ENCODE peak calls at places on chromosome 9, in five cellular contexts. One of them, this sample, is unnamed.

GRCh38 chr9:34400686-34401602 is 24.2 kb upstream of the MYORG start:
- DNase-seq in AG04450: no peak
- DNase-seq in NCI-H460: no peak
- DNase-seq in T follicular helper cell: no peak
- DNase-seq in stimulated activated CD8-positive, alpha-beta memory T cell treated with anti-CD3 and anti-CD28 coated beads, Interleukin-4, amount 100 ng/mL, for 24 hours: no peak
- DNase-seq in this sample: no peak

GRCh38 chr9:102514541-102514940 is 480.6 kb upstream of the CYLC2 start:
- DNase-seq in T follicular helper cell: no peak
- DNase-seq in stimulated activated CD8-positive, alpha-beta memory T cell treated with anti-CD3 and anti-CD28 coated beads, Interleukin-4, amount 100 ng/mL, for 24 hours: no peak
- DNase-seq in AG04450: no peak
- DNase-seq in NCI-H460: no peak
- DNase-seq in this sample: no peak

GRCh38 chr9:87334366-87334765 is 163.3 kb upstream of the DAPK1 start:
- DNase-seq in stimulated activated CD8-positive, alpha-beta memory T cell treated with anti-CD3 and anti-CD28 coated beads, Interleukin-4, amount 100 ng/mL, for 24 hours: no peak
- DNase-seq in NCI-H460: no peak
- DNase-seq in T follicular helper cell: no peak
- DNase-seq in AG04450: no peak
- DNase-seq in this sample: no peak

GRCh38 chr9:13513262-13513661 is 233.8 kb upstream of the MPDZ start:
- DNase-seq in AG04450: no peak
- DNase-seq in NCI-H460: no peak
- DNase-seq in stimulated activated CD8-positive, alpha-beta memory T cell treated with anti-CD3 and anti-CD28 coated beads, Interleukin-4, amount 100 ng/mL, for 24 hours: no peak
- DNase-seq in T follicular helper cell: no peak
- DNase-seq in this sample: no peak

GRCh38 chr9:969693-970309 is 6.7 kb upstream of the DMRT3 start:
- DNase-seq in AG04450: no peak
- DNase-seq in T follicular helper cell: no peak
- DNase-seq in NCI-H460: no peak
- DNase-seq in stimulated activated CD8-positive, alpha-beta memory T cell treated with anti-CD3 and anti-CD28 coated beads, Interleukin-4, amount 100 ng/mL, for 24 hours: no peak
- DNase-seq in this sample: no peak

GRCh38 chr9:137314561-137315560 is 12.8 kb upstream of the NRARP start:
- DNase-seq in NCI-H460: no peak
- DNase-seq in AG04450: no peak
- DNase-seq in T follicular helper cell: no peak
- DNase-seq in stimulated activated CD8-positive, alpha-beta memory T cell treated with anti-CD3 and anti-CD28 coated beads, Interleukin-4, amount 100 ng/mL, for 24 hours: no peak
- DNase-seq in this sample: peak; percentile 28

GRCh38 chr9:121440265-121440664 is 59.4 kb downstream of the GGTA1 start:
- DNase-seq in NCI-H460: peak; percentile 25
- DNase-seq in T follicular helper cell: no peak
- DNase-seq in stimulated activated CD8-positive, alpha-beta memory T cell treated with anti-CD3 and anti-CD28 coated beads, Interleukin-4, amount 100 ng/mL, for 24 hours: no peak
- DNase-seq in AG04450: no peak
- DNase-seq in this sample: no peak

GRCh38 chr9:90878562-90878961 is 76.9 kb downstream of the SYK start:
- DNase-seq in AG04450: no peak
- DNase-seq in NCI-H460: no peak
- DNase-seq in T follicular helper cell: no peak
- DNase-seq in stimulated activated CD8-positive, alpha-beta memory T cell treated with anti-CD3 and anti-CD28 coated beads, Interleukin-4, amount 100 ng/mL, for 24 hours: no peak
- DNase-seq in this sample: no peak

GRCh38 chr9:92650839-92651621 is 18.9 kb downstream of the IPPK start:
- DNase-seq in AG04450: no peak
- DNase-seq in T follicular helper cell: no peak
- DNase-seq in stimulated activated CD8-positive, alpha-beta memory T cell treated with anti-CD3 and anti-CD28 coated beads, Interleukin-4, amount 100 ng/mL, for 24 hours: no peak
- DNase-seq in NCI-H460: no peak
- DNase-seq in this sample: no peak

GRCh38 chr9:126611592-126612328 is 2.0 kb upstream of the LMX1B start:
- DNase-seq in T follicular helper cell: peak; percentile 46
- DNase-seq in NCI-H460: peak; percentile 59
- DNase-seq in AG04450: no peak
- DNase-seq in stimulated activated CD8-positive, alpha-beta memory T cell treated with anti-CD3 and anti-CD28 coated beads, Interleukin-4, amount 100 ng/mL, for 24 hours: peak; percentile 65
- DNase-seq in this sample: peak; percentile 94

GRCh38 chr9:20447291-20447690 is 175.0 kb downstream of the MLLT3 start:
- DNase-seq in T follicular helper cell: no peak
- DNase-seq in AG04450: no peak
- DNase-seq in stimulated activated CD8-positive, alpha-beta memory T cell treated with anti-CD3 and anti-CD28 coated beads, Interleukin-4, amount 100 ng/mL, for 24 hours: no peak
- DNase-seq in NCI-H460: no peak
- DNase-seq in this sample: no peak

GRCh38 chr9:105510024-105510423 is 47.9 kb upstream of the FKTN start:
- DNase-seq in NCI-H460: no peak
- DNase-seq in stimulated activated CD8-positive, alpha-beta memory T cell treated with anti-CD3 and anti-CD28 coated beads, Interleukin-4, amount 100 ng/mL, for 24 hours: no peak
- DNase-seq in AG04450: peak; percentile 52
- DNase-seq in T follicular helper cell: no peak
- DNase-seq in this sample: no peak

GRCh38 chr9:105073147-105073546 is 145.2 kb upstream of the ABCA1 start:
- DNase-seq in stimulated activated CD8-positive, alpha-beta memory T cell treated with anti-CD3 and anti-CD28 coated beads, Interleukin-4, amount 100 ng/mL, for 24 hours: no peak
- DNase-seq in AG04450: no peak
- DNase-seq in NCI-H460: no peak
- DNase-seq in T follicular helper cell: no peak
- DNase-seq in this sample: no peak

GRCh38 chr9:3879315-3879714 is 353.5 kb upstream of the RFX3 start:
- DNase-seq in AG04450: no peak
- DNase-seq in NCI-H460: no peak
- DNase-seq in stimulated activated CD8-positive, alpha-beta memory T cell treated with anti-CD3 and anti-CD28 coated beads, Interleukin-4, amount 100 ng/mL, for 24 hours: no peak
- DNase-seq in T follicular helper cell: no peak
- DNase-seq in this sample: no peak

GRCh38 chr9:108093773-108094675 is 604.5 kb upstream of the KLF4 start:
- DNase-seq in NCI-H460: peak; percentile 1
- DNase-seq in AG04450: no peak
- DNase-seq in T follicular helper cell: no peak
- DNase-seq in stimulated activated CD8-positive, alpha-beta memory T cell treated with anti-CD3 and anti-CD28 coated beads, Interleukin-4, amount 100 ng/mL, for 24 hours: no peak
- DNase-seq in this sample: no peak

GRCh38 chr9:93589688-93590087 is 13.3 kb downstream of the PHF2 start:
- DNase-seq in AG04450: no peak
- DNase-seq in NCI-H460: no peak
- DNase-seq in T follicular helper cell: no peak
- DNase-seq in stimulated activated CD8-positive, alpha-beta memory T cell treated with anti-CD3 and anti-CD28 coated beads, Interleukin-4, amount 100 ng/mL, for 24 hours: no peak
- DNase-seq in this sample: no peak

GRCh38 chr9:34219421-34219820 is 40.6 kb downstream of the UBAP1 start:
- DNase-seq in AG04450: no peak
- DNase-seq in stimulated activated CD8-positive, alpha-beta memory T cell treated with anti-CD3 and anti-CD28 coated beads, Interleukin-4, amount 100 ng/mL, for 24 hours: no peak
- DNase-seq in T follicular helper cell: no peak
- DNase-seq in NCI-H460: no peak
- DNase-seq in this sample: no peak

GRCh38 chr9:78115073-78115472 is 83.5 kb upstream of the GNAQ start:
- DNase-seq in T follicular helper cell: no peak
- DNase-seq in stimulated activated CD8-positive, alpha-beta memory T cell treated with anti-CD3 and anti-CD28 coated beads, Interleukin-4, amount 100 ng/mL, for 24 hours: no peak
- DNase-seq in NCI-H460: peak; percentile 26
- DNase-seq in AG04450: no peak
- DNase-seq in this sample: peak; percentile 10

GRCh38 chr9:107612136-107612535 is 122.6 kb upstream of the KLF4 start:
- DNase-seq in T follicular helper cell: no peak
- DNase-seq in NCI-H460: no peak
- DNase-seq in stimulated activated CD8-positive, alpha-beta memory T cell treated with anti-CD3 and anti-CD28 coated beads, Interleukin-4, amount 100 ng/mL, for 24 hours: no peak
- DNase-seq in AG04450: no peak
- DNase-seq in this sample: no peak

GRCh38 chr9:135029871-135030710 is 57.4 kb upstream of the OLFM1 start:
- DNase-seq in NCI-H460: no peak
- DNase-seq in AG04450: no peak
- DNase-seq in T follicular helper cell: no peak
- DNase-seq in stimulated activated CD8-positive, alpha-beta memory T cell treated with anti-CD3 and anti-CD28 coated beads, Interleukin-4, amount 100 ng/mL, for 24 hours: no peak
- DNase-seq in this sample: no peak

GRCh38 chr9:123996731-123997421 is 14.7 kb upstream of the LHX2 start:
- DNase-seq in T follicular helper cell: no peak
- DNase-seq in NCI-H460: no peak
- DNase-seq in stimulated activated CD8-positive, alpha-beta memory T cell treated with anti-CD3 and anti-CD28 coated beads, Interleukin-4, amount 100 ng/mL, for 24 hours: peak; percentile 35
- DNase-seq in AG04450: no peak
- DNase-seq in this sample: no peak

GRCh38 chr9:14313951-14314423 is at the start of gene NFIB:
- DNase-seq in stimulated activated CD8-positive, alpha-beta memory T cell treated with anti-CD3 and anti-CD28 coated beads, Interleukin-4, amount 100 ng/mL, for 24 hours: no peak
- DNase-seq in NCI-H460: no peak
- DNase-seq in T follicular helper cell: no peak
- DNase-seq in AG04450: no peak
- DNase-seq in this sample: peak; percentile 66

GRCh38 chr9:133714606-133715294 is 23.4 kb downstream of the SARDH start:
- DNase-seq in NCI-H460: no peak
- DNase-seq in stimulated activated CD8-positive, alpha-beta memory T cell treated with anti-CD3 and anti-CD28 coated beads, Interleukin-4, amount 100 ng/mL, for 24 hours: no peak
- DNase-seq in AG04450: no peak
- DNase-seq in T follicular helper cell: no peak
- DNase-seq in this sample: peak; percentile 2

GRCh38 chr9:72294952-72295351 is 70.1 kb downstream of the ZFAND5 start:
- DNase-seq in NCI-H460: no peak
- DNase-seq in AG04450: no peak
- DNase-seq in T follicular helper cell: no peak
- DNase-seq in stimulated activated CD8-positive, alpha-beta memory T cell treated with anti-CD3 and anti-CD28 coated beads, Interleukin-4, amount 100 ng/mL, for 24 hours: no peak
- DNase-seq in this sample: no peak

GRCh38 chr9:126204708-126205225 is 121.9 kb upstream of the MVB12B start:
- DNase-seq in AG04450: no peak
- DNase-seq in stimulated activated CD8-positive, alpha-beta memory T cell treated with anti-CD3 and anti-CD28 coated beads, Interleukin-4, amount 100 ng/mL, for 24 hours: no peak
- DNase-seq in T follicular helper cell: no peak
- DNase-seq in NCI-H460: no peak
- DNase-seq in this sample: no peak

GRCh38 chr9:84839538-84839937 is 170.0 kb downstream of the NTRK2 start:
- DNase-seq in NCI-H460: no peak
- DNase-seq in stimulated activated CD8-positive, alpha-beta memory T cell treated with anti-CD3 and anti-CD28 coated beads, Interleukin-4, amount 100 ng/mL, for 24 hours: no peak
- DNase-seq in T follicular helper cell: no peak
- DNase-seq in AG04450: no peak
- DNase-seq in this sample: no peak

GRCh38 chr9:2596003-2596402 is 25.6 kb upstream of the VLDLR start:
- DNase-seq in NCI-H460: no peak
- DNase-seq in T follicular helper cell: no peak
- DNase-seq in AG04450: no peak
- DNase-seq in stimulated activated CD8-positive, alpha-beta memory T cell treated with anti-CD3 and anti-CD28 coated beads, Interleukin-4, amount 100 ng/mL, for 24 hours: no peak
- DNase-seq in this sample: no peak

GRCh38 chr9:94526271-94526670 is 28.6 kb upstream of the PCAT7 start:
- DNase-seq in stimulated activated CD8-positive, alpha-beta memory T cell treated with anti-CD3 and anti-CD28 coated beads, Interleukin-4, amount 100 ng/mL, for 24 hours: no peak
- DNase-seq in AG04450: no peak
- DNase-seq in T follicular helper cell: no peak
- DNase-seq in NCI-H460: no peak
- DNase-seq in this sample: no peak